ENCODE peak calls at places on chromosomes 16 and 17, in four cellular contexts. One of them, this sample, is unnamed.

GRCh38 chr16:77238593-77238992 is 39.4 kb downstream of the SYCE1L start:
- DNase-seq in iris pigment epithelial cell: no peak
- DNase-seq in tibial nerve: no peak
- DNase-seq in T-helper 9 cell: no peak
- DNase-seq in this sample: no peak

GRCh38 chr17:61007980-61008379 is 330.3 kb downstream of the BCAS3 start:
- DNase-seq in iris pigment epithelial cell: peak; percentile 11
- DNase-seq in tibial nerve: no peak
- DNase-seq in T-helper 9 cell: no peak
- DNase-seq in this sample: no peak

GRCh38 chr17:76742958-76743357 is 5.0 kb downstream of the MFSD11 start:
- DNase-seq in iris pigment epithelial cell: peak; percentile 49
- DNase-seq in tibial nerve: no peak
- DNase-seq in T-helper 9 cell: no peak
- DNase-seq in this sample: no peak

GRCh38 chr16:3085868-3086595 is 13.1 kb downstream of the ZSCAN10 start:
- DNase-seq in iris pigment epithelial cell: no peak
- DNase-seq in tibial nerve: no peak
- DNase-seq in T-helper 9 cell: no peak
- DNase-seq in this sample: no peak

GRCh38 chr17:35214631-35215273 is 20.6 kb upstream of the SLC35G3 start:
- DNase-seq in iris pigment epithelial cell: no peak
- DNase-seq in tibial nerve: no peak
- DNase-seq in T-helper 9 cell: peak; percentile 7
- DNase-seq in this sample: no peak

GRCh38 chr17:17511293-17511741 is 15.1 kb upstream of the RASD1 start:
- DNase-seq in iris pigment epithelial cell: no peak
- DNase-seq in tibial nerve: no peak
- DNase-seq in T-helper 9 cell: no peak
- DNase-seq in this sample: no peak

GRCh38 chr16:22232277-22233049 is 26.4 kb downstream of the EEF2K start:
- DNase-seq in iris pigment epithelial cell: peak; percentile 63
- DNase-seq in tibial nerve: no peak
- DNase-seq in T-helper 9 cell: no peak
- DNase-seq in this sample: no peak

GRCh38 chr17:57370051-57370581 is 113.8 kb downstream of the MSI2 start:
- DNase-seq in iris pigment epithelial cell: peak; percentile 94
- DNase-seq in tibial nerve: no peak
- DNase-seq in T-helper 9 cell: no peak
- DNase-seq in this sample: no peak

GRCh38 chr17:73293480-73293911 is 18.3 kb downstream of the CDC42EP4 start:
- DNase-seq in iris pigment epithelial cell: peak; percentile 75
- DNase-seq in tibial nerve: peak; percentile 42
- DNase-seq in T-helper 9 cell: no peak
- DNase-seq in this sample: peak; percentile 91

GRCh38 chr17:68238894-68239293 is 8.9 kb upstream of the AMZ2 start:
- DNase-seq in iris pigment epithelial cell: no peak
- DNase-seq in tibial nerve: no peak
- DNase-seq in T-helper 9 cell: no peak
- DNase-seq in this sample: no peak

GRCh38 chr16:75627856-75628255 is 4.8 kb upstream of the ADAT1 start:
- DNase-seq in iris pigment epithelial cell: peak; percentile 94
- DNase-seq in tibial nerve: no peak
- DNase-seq in T-helper 9 cell: no peak
- DNase-seq in this sample: no peak

GRCh38 chr17:6398955-6399354 is 36.0 kb downstream of the AIPL1 start:
- DNase-seq in iris pigment epithelial cell: no peak
- DNase-seq in tibial nerve: no peak
- DNase-seq in T-helper 9 cell: no peak
- DNase-seq in this sample: no peak

GRCh38 chr16:30005341-30006094 is 5.3 kb downstream of the DOC2A start:
- DNase-seq in iris pigment epithelial cell: peak; percentile 36
- DNase-seq in tibial nerve: no peak
- DNase-seq in T-helper 9 cell: no peak
- DNase-seq in this sample: no peak

GRCh38 chr17:31541559-31541958 is 150.1 kb downstream of the RAB11FIP4 start:
- DNase-seq in iris pigment epithelial cell: no peak
- DNase-seq in tibial nerve: no peak
- DNase-seq in T-helper 9 cell: no peak
- DNase-seq in this sample: no peak

This sample was measured in tibial artery.